ENCODE peak calls at places on chromosomes 4 and X, in nine cellular contexts. One of them, this sample, is unnamed.

GRCh38 chr4:186554485-186554884 is 882 bp downstream of the MTNR1A start:
- DNase-seq in HepG2: peak; percentile 14
- DNase-seq in A549: peak; percentile 28
- DNase-seq in HCT116: peak; percentile 37
- DNase-seq in GM23338: peak; percentile 76
- DNase-seq in HL-60: no peak
- DNase-seq in SK-N-SH: no peak
- DNase-seq in K562: no peak
- DNase-seq in GM12878: no peak
- DNase-seq in this sample: no peak

GRCh38 chr4:80409798-80410197 is 74.3 kb downstream of the CFAP299 start:
- DNase-seq in HCT116: no peak
- DNase-seq in K562: no peak
- DNase-seq in SK-N-SH: no peak
- DNase-seq in GM23338: no peak
- DNase-seq in A549: no peak
- DNase-seq in HL-60: no peak
- DNase-seq in HepG2: no peak
- DNase-seq in GM12878: no peak
- DNase-seq in this sample: no peak

GRCh38 chr4:183830438-183830985 is 74.6 kb upstream of the STOX2 start:
- DNase-seq in SK-N-SH: no peak
- DNase-seq in GM12878: no peak
- DNase-seq in A549: no peak
- DNase-seq in K562: no peak
- DNase-seq in HCT116: no peak
- DNase-seq in GM23338: no peak
- DNase-seq in HL-60: peak; percentile 46
- DNase-seq in HepG2: no peak
- DNase-seq in this sample: no peak

GRCh38 chr4:80365928-80366327 is 30.4 kb downstream of the CFAP299 start:
- DNase-seq in SK-N-SH: peak; percentile 34
- DNase-seq in GM12878: peak; percentile 26
- DNase-seq in HL-60: peak; percentile 27
- DNase-seq in GM23338: peak; percentile 64
- DNase-seq in A549: peak; percentile 7
- DNase-seq in HCT116: peak; percentile 3
- DNase-seq in HepG2: peak; percentile 23
- DNase-seq in K562: peak; percentile 17
- DNase-seq in this sample: no peak

GRCh38 chr4:52407545-52407944 is 251.6 kb downstream of the USP46 start:
- DNase-seq in A549: no peak
- DNase-seq in K562: no peak
- DNase-seq in HepG2: peak; percentile 20
- DNase-seq in HL-60: no peak
- DNase-seq in GM12878: no peak
- DNase-seq in SK-N-SH: no peak
- DNase-seq in HCT116: peak; percentile 29
- DNase-seq in GM23338: no peak
- DNase-seq in this sample: no peak

GRCh38 chr4:53497446-53498069 is 93.7 kb downstream of the LNX1 start:
- DNase-seq in GM23338: peak; percentile 35
- DNase-seq in HepG2: peak; percentile 53
- DNase-seq in K562: no peak
- DNase-seq in HCT116: no peak
- DNase-seq in A549: no peak
- DNase-seq in GM12878: no peak
- DNase-seq in SK-N-SH: no peak
- DNase-seq in HL-60: no peak
- DNase-seq in this sample: no peak

GRCh38 chrX:123807825-123808416 is 51.9 kb upstream of the XIAP start:
- DNase-seq in GM23338: no peak
- DNase-seq in GM12878: no peak
- DNase-seq in HCT116: no peak
- DNase-seq in A549: no peak
- DNase-seq in HepG2: no peak
- DNase-seq in HL-60: no peak
- DNase-seq in SK-N-SH: no peak
- DNase-seq in K562: peak; percentile 28
- DNase-seq in this sample: no peak

GRCh38 chrX:349702-350101 is 31.1 kb upstream of the GTPBP6 start:
- DNase-seq in GM12878: no peak
- DNase-seq in HL-60: no peak
- DNase-seq in GM23338: no peak
- DNase-seq in A549: no peak
- DNase-seq in HepG2: no peak
- DNase-seq in K562: no peak
- DNase-seq in SK-N-SH: no peak
- DNase-seq in HCT116: no peak
- DNase-seq in this sample: no peak

GRCh38 chr4:52836120-52836519 is 26.0 kb upstream of the RASL11B start:
- DNase-seq in GM23338: no peak
- DNase-seq in A549: no peak
- DNase-seq in HL-60: no peak
- DNase-seq in GM12878: no peak
- DNase-seq in K562: no peak
- DNase-seq in HCT116: no peak
- DNase-seq in HepG2: no peak
- DNase-seq in SK-N-SH: no peak
- DNase-seq in this sample: no peak

DNA sequence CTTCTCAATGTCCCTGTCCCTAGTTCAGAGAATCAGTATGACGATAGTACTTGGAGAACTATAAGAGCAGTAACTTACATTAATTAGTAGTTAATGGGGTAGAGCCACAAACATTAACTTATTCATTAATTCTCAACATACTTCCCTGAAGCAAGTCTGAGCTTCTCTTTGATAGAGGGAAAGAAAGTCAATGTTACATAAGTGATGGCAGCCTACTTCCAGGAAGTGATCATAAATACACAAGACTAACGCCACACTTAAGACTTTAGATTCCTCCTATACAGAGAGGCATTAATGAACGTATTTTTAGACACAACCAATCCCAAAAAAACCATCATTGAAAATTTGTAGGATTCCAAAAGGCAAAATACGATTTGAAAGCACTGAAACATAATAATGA is 33.8 kb downstream of the TSPAN5 start:
- DNase-seq in HL-60: no peak
- DNase-seq in GM23338: no peak
- DNase-seq in GM12878: no peak
- DNase-seq in HCT116: no peak
- DNase-seq in A549: no peak
- DNase-seq in HepG2: no peak
- DNase-seq in SK-N-SH: no peak
- DNase-seq in K562: no peak
- DNase-seq in this sample: no peak
- H3K27ac ChIP-seq in HL-60: no peak overlapping the region
- H3K27ac ChIP-seq in GM23338: no peak overlapping the region
- H3K27ac ChIP-seq in GM12878: no peak overlapping the region
- H3K27ac ChIP-seq in HCT116: peak overlapping the region; percentile 87
- H3K27ac ChIP-seq in A549: no peak overlapping the region
- H3K27ac ChIP-seq in HepG2: no peak overlapping the region
- H3K27ac ChIP-seq in SK-N-SH: peak overlapping the region; percentile 89
- H3K27ac ChIP-seq in K562: no peak overlapping the region
- H3K27ac ChIP-seq in this sample: no peak overlapping the region

GRCh38 chr4:158715787-158716186 is 7.4 kb downstream of the PPID start:
- DNase-seq in HL-60: no peak
- DNase-seq in A549: no peak
- DNase-seq in GM23338: no peak
- DNase-seq in GM12878: no peak
- DNase-seq in HepG2: no peak
- DNase-seq in SK-N-SH: no peak
- DNase-seq in K562: no peak
- DNase-seq in HCT116: no peak
- DNase-seq in this sample: no peak

GRCh38 chr4:158722917-158723793 is at the start of gene PPID:
- DNase-seq in GM23338: peak; percentile 92
- DNase-seq in HepG2: peak; percentile 77
- DNase-seq in HL-60: peak; percentile 84
- DNase-seq in A549: peak; percentile 67
- DNase-seq in GM12878: peak; percentile 49
- DNase-seq in SK-N-SH: peak; percentile 88
- DNase-seq in K562: peak; percentile 86
- DNase-seq in HCT116: peak; percentile 78
- DNase-seq in this sample: no peak

GRCh38 chr4:158724647-158725046 is 1.5 kb upstream of the PPID start:
- DNase-seq in K562: no peak
- DNase-seq in HL-60: no peak
- DNase-seq in GM12878: no peak
- DNase-seq in SK-N-SH: no peak
- DNase-seq in HepG2: no peak
- DNase-seq in GM23338: no peak
- DNase-seq in A549: no peak
- DNase-seq in HCT116: no peak
- DNase-seq in this sample: no peak

GRCh38 chr4:158722291-158722916 is 792 bp downstream of the PPID start:
- DNase-seq in SK-N-SH: peak; percentile 52
- DNase-seq in HCT116: no peak
- DNase-seq in GM12878: peak; percentile 9
- DNase-seq in K562: peak; percentile 33
- DNase-seq in GM23338: peak; percentile 62
- DNase-seq in HL-60: peak; percentile 5
- DNase-seq in A549: peak; percentile 10
- DNase-seq in HepG2: peak; percentile 52
- DNase-seq in this sample: no peak

GRCh38 chr4:158721680-158722079 is 1.5 kb downstream of the PPID start:
- DNase-seq in A549: no peak
- DNase-seq in HCT116: no peak
- DNase-seq in K562: no peak
- DNase-seq in GM23338: no peak
- DNase-seq in GM12878: no peak
- DNase-seq in HL-60: no peak
- DNase-seq in HepG2: no peak
- DNase-seq in SK-N-SH: no peak
- DNase-seq in this sample: no peak
- H3K4me3 ChIP-seq in A549: no peak overlapping the region
- H3K4me3 ChIP-seq in HCT116: peak overlapping the region; percentile 80
- H3K4me3 ChIP-seq in K562: peak overlapping the region; percentile 86
- H3K4me3 ChIP-seq in GM23338: peak overlapping the region; percentile 82
- H3K4me3 ChIP-seq in GM12878: peak overlapping the region; percentile 4
- H3K4me3 ChIP-seq in HL-60: no peak overlapping the region
- H3K4me3 ChIP-seq in HepG2: peak overlapping the region; percentile 96
- H3K4me3 ChIP-seq in SK-N-SH: peak overlapping the region; percentile 96
- H3K4me3 ChIP-seq in this sample: peak overlapping the region; percentile 89

GRCh38 chrX:74420194-74421035 is 878 bp upstream of the SLC16A2 start:
- DNase-seq in HCT116: no peak
- DNase-seq in HepG2: no peak
- DNase-seq in GM23338: peak; percentile 84
- DNase-seq in GM12878: no peak
- DNase-seq in K562: no peak
- DNase-seq in SK-N-SH: peak; percentile 78
- DNase-seq in HL-60: no peak
- DNase-seq in A549: peak; percentile 60
- DNase-seq in this sample: no peak
- TF ChIP-seq REST in HCT116: no peak
- TF ChIP-seq REST in HepG2: no peak
- TF ChIP-seq REST in GM23338: no peak
- TF ChIP-seq REST in GM12878: no peak
- TF ChIP-seq REST in K562: no peak
- TF ChIP-seq REST in SK-N-SH: no peak
- TF ChIP-seq REST in HL-60: no peak
- TF ChIP-seq REST in A549: no peak
- TF ChIP-seq REST in this sample: no peak

DNA sequence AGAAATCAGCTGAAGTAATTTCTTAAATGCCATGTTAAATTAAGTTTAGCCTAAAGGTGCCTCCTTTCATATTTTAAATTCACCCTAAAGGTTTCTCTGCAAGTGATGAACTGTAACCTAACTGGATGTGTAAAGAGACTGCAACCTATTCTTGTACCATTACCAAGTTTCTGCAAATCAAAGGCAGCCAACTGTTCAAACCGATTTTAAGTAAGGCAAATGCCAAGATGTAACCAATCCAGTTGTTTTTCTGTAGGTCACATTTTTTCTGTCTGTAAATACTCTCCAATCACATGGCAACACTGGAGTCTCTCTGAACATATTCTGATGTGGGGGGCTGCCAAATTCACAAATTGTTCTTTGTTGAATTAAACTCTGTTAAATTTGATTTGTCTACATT is 42.4 kb upstream of the FGF2 start:
- DNase-seq in K562: no peak
- DNase-seq in A549: no peak
- DNase-seq in GM12878: no peak
- DNase-seq in SK-N-SH: no peak
- DNase-seq in HL-60: no peak
- DNase-seq in GM23338: peak; percentile 18
- DNase-seq in HepG2: no peak
- DNase-seq in HCT116: no peak
- DNase-seq in this sample: no peak
- H3K27ac ChIP-seq in K562: no peak overlapping the region
- H3K27ac ChIP-seq in A549: peak overlapping the region; percentile 87
- H3K27ac ChIP-seq in GM12878: no peak overlapping the region
- H3K27ac ChIP-seq in SK-N-SH: peak overlapping the region; percentile 79
- H3K27ac ChIP-seq in HL-60: no peak overlapping the region
- H3K27ac ChIP-seq in GM23338: peak overlapping the region; percentile 99
- H3K27ac ChIP-seq in HepG2: no peak overlapping the region
- H3K27ac ChIP-seq in HCT116: no peak overlapping the region
- H3K27ac ChIP-seq in this sample: peak overlapping the region; percentile 78

DNA sequence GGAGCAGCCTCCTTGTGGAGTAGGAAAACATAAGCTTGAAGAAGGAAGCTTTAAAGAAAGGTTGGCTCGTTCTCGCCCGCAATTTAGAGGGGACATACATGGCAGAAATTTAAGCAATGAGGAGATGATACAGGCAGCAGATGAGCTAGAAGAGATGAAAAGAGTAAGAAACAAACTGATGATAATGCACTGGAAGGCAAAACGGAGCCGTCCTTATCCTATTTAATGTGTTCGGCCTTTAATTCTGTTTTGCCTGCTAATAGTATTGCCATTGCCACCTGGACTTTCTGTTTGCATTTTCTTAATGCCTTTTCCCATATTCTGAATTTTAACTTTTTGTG is 1.4 kb downstream of the TCEAL1 start:
- DNase-seq in GM12878: no peak
- DNase-seq in HL-60: no peak
- DNase-seq in GM23338: no peak
- DNase-seq in A549: no peak
- DNase-seq in K562: no peak
- DNase-seq in HepG2: no peak
- DNase-seq in HCT116: no peak
- DNase-seq in SK-N-SH: no peak
- DNase-seq in this sample: no peak
- H3K4me3 ChIP-seq in GM12878: peak overlapping the region; percentile 60
- H3K4me3 ChIP-seq in HL-60: no peak overlapping the region
- H3K4me3 ChIP-seq in GM23338: peak overlapping the region; percentile 90
- H3K4me3 ChIP-seq in A549: peak overlapping the region; percentile 83
- H3K4me3 ChIP-seq in K562: peak overlapping the region; percentile 45
- H3K4me3 ChIP-seq in HepG2: peak overlapping the region; percentile 78
- H3K4me3 ChIP-seq in HCT116: no peak overlapping the region
- H3K4me3 ChIP-seq in SK-N-SH: peak overlapping the region; percentile 62
- H3K4me3 ChIP-seq in this sample: peak overlapping the region; percentile 80

This sample was measured in Panc1.